ENCODE peak calls at places on chromosomes 3 and 15, in nine cellular contexts. One of them, this sample, is unnamed.

GRCh38 chr3:108346301-108346989 is 50.1 kb downstream of the HHLA2 start:
- DNase-seq in GM13976: no peak
- DNase-seq in astrocyte of the spinal cord: no peak
- DNase-seq in nephron progenitor cell: no peak
- DNase-seq in fibroblast of pulmonary artery: no peak
- DNase-seq in gastrocnemius medialis: no peak
- DNase-seq in heart left ventricle: no peak
- DNase-seq in fibroblast of mammary gland: no peak
- DNase-seq in GM12864: no peak
- DNase-seq in this sample: no peak

GRCh38 chr3:144053121-144053520 is 81.5 kb downstream of the DIPK2A start:
- DNase-seq in GM13976: no peak
- DNase-seq in astrocyte of the spinal cord: peak
- DNase-seq in nephron progenitor cell: no peak
- DNase-seq in fibroblast of pulmonary artery: peak
- DNase-seq in gastrocnemius medialis: no peak
- DNase-seq in heart left ventricle: no peak
- DNase-seq in fibroblast of mammary gland: peak
- DNase-seq in GM12864: no peak
- DNase-seq in this sample: no peak

GRCh38 chr3:37991109-37991508 is 523 bp downstream of the VILL start:
- DNase-seq in GM13976: no peak
- DNase-seq in astrocyte of the spinal cord: no peak
- DNase-seq in nephron progenitor cell: no peak
- DNase-seq in fibroblast of pulmonary artery: no peak
- DNase-seq in gastrocnemius medialis: no peak
- DNase-seq in heart left ventricle: no peak
- DNase-seq in fibroblast of mammary gland: no peak
- DNase-seq in GM12864: no peak
- DNase-seq in this sample: no peak

GRCh38 chr3:164723396-164723795 is 354.9 kb downstream of the SI start:
- DNase-seq in GM13976: no peak
- DNase-seq in astrocyte of the spinal cord: no peak
- DNase-seq in nephron progenitor cell: peak
- DNase-seq in fibroblast of pulmonary artery: no peak
- DNase-seq in gastrocnemius medialis: no peak
- DNase-seq in heart left ventricle: no peak
- DNase-seq in fibroblast of mammary gland: no peak
- DNase-seq in GM12864: no peak
- DNase-seq in this sample: no peak

GRCh38 chr3:87792532-87793321 is 266.1 kb downstream of the CGGBP1 start:
- DNase-seq in GM13976: peak
- DNase-seq in astrocyte of the spinal cord: no peak
- DNase-seq in nephron progenitor cell: peak
- DNase-seq in fibroblast of pulmonary artery: no peak
- DNase-seq in gastrocnemius medialis: no peak
- DNase-seq in heart left ventricle: peak
- DNase-seq in fibroblast of mammary gland: no peak
- DNase-seq in GM12864: no peak
- DNase-seq in this sample: no peak

GRCh38 chr3:71371282-71371681 is 212.2 kb downstream of the FOXP1 start:
- DNase-seq in GM13976: no peak
- DNase-seq in astrocyte of the spinal cord: no peak
- DNase-seq in nephron progenitor cell: no peak
- DNase-seq in fibroblast of pulmonary artery: no peak
- DNase-seq in gastrocnemius medialis: no peak
- DNase-seq in heart left ventricle: no peak
- DNase-seq in fibroblast of mammary gland: no peak
- DNase-seq in GM12864: no peak
- DNase-seq in this sample: no peak

GRCh38 chr3:188286087-188286513 is 132.1 kb downstream of the LPP start:
- DNase-seq in GM13976: no peak
- DNase-seq in astrocyte of the spinal cord: peak
- DNase-seq in nephron progenitor cell: no peak
- DNase-seq in fibroblast of pulmonary artery: peak
- DNase-seq in gastrocnemius medialis: peak
- DNase-seq in heart left ventricle: peak
- DNase-seq in fibroblast of mammary gland: peak
- DNase-seq in GM12864: no peak
- DNase-seq in this sample: no peak

GRCh38 chr15:84790676-84791075 is 26.5 kb upstream of the ALPK3 start:
- DNase-seq in GM13976: no peak
- DNase-seq in astrocyte of the spinal cord: no peak
- DNase-seq in nephron progenitor cell: no peak
- DNase-seq in fibroblast of pulmonary artery: no peak
- DNase-seq in gastrocnemius medialis: no peak
- DNase-seq in heart left ventricle: no peak
- DNase-seq in fibroblast of mammary gland: no peak
- DNase-seq in GM12864: no peak
- DNase-seq in this sample: no peak

GRCh38 chr3:111846717-111847116 is 12.3 kb upstream of the PHLDB2 start:
- DNase-seq in GM13976: no peak
- DNase-seq in astrocyte of the spinal cord: peak
- DNase-seq in nephron progenitor cell: no peak
- DNase-seq in fibroblast of pulmonary artery: peak
- DNase-seq in gastrocnemius medialis: no peak
- DNase-seq in heart left ventricle: no peak
- DNase-seq in fibroblast of mammary gland: peak
- DNase-seq in GM12864: no peak
- DNase-seq in this sample: no peak

GRCh38 chr3:134052370-134052769 is 22.6 kb upstream of the SLCO2A1 start:
- DNase-seq in GM13976: no peak
- DNase-seq in astrocyte of the spinal cord: no peak
- DNase-seq in nephron progenitor cell: no peak
- DNase-seq in fibroblast of pulmonary artery: no peak
- DNase-seq in gastrocnemius medialis: no peak
- DNase-seq in heart left ventricle: no peak
- DNase-seq in fibroblast of mammary gland: no peak
- DNase-seq in GM12864: no peak
- DNase-seq in this sample: no peak

GRCh38 chr3:107962946-107963345 is 127.9 kb downstream of the CD47 start:
- DNase-seq in GM13976: no peak
- DNase-seq in astrocyte of the spinal cord: peak
- DNase-seq in nephron progenitor cell: no peak
- DNase-seq in fibroblast of pulmonary artery: peak
- DNase-seq in gastrocnemius medialis: no peak
- DNase-seq in heart left ventricle: no peak
- DNase-seq in fibroblast of mammary gland: peak
- DNase-seq in GM12864: no peak
- DNase-seq in this sample: no peak

GRCh38 chr3:73490453-73491311 is 134.1 kb downstream of the PDZRN3 start:
- DNase-seq in GM13976: no peak
- DNase-seq in astrocyte of the spinal cord: peak
- DNase-seq in nephron progenitor cell: peak
- DNase-seq in fibroblast of pulmonary artery: peak
- DNase-seq in gastrocnemius medialis: peak
- DNase-seq in heart left ventricle: peak
- DNase-seq in fibroblast of mammary gland: peak
- DNase-seq in GM12864: no peak
- DNase-seq in this sample: no peak

DNA sequence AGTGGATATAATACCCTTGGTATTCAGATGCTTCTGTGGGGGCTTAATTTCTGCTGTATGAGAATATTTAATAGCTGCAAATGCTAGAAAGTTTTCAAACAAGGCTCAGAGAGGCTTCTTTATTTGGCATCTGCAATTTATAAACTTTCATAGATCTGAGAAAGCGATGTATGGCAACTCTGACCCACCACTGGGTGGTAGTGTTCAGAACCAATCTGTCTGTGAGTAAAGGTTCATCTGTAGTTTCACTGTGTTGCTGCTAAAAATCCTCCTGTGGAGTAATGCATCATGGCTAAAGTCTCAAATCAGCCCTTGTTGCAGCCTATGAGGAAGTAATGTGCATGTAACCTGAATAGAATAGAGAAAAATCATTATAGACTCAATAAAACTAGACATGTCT is 47.4 kb downstream of the CLSTN2 start:
- DNase-seq in GM13976: no peak
- DNase-seq in astrocyte of the spinal cord: peak
- DNase-seq in nephron progenitor cell: no peak
- DNase-seq in fibroblast of pulmonary artery: no peak
- DNase-seq in gastrocnemius medialis: no peak
- DNase-seq in heart left ventricle: no peak
- DNase-seq in fibroblast of mammary gland: peak
- DNase-seq in GM12864: no peak
- DNase-seq in this sample: peak
- TF ChIP-seq CTCF in GM13976: no peak
- TF ChIP-seq CTCF in astrocyte of the spinal cord: peak
- TF ChIP-seq CTCF in nephron progenitor cell: no peak
- TF ChIP-seq CTCF in fibroblast of pulmonary artery: no peak
- TF ChIP-seq CTCF in gastrocnemius medialis: no peak
- TF ChIP-seq CTCF in heart left ventricle: no peak
- TF ChIP-seq CTCF in fibroblast of mammary gland: no peak
- TF ChIP-seq CTCF in GM12864: no peak
- TF ChIP-seq CTCF in this sample: no peak

GRCh38 chr3:65618599-65618998 is 420.1 kb downstream of the MAGI1 start:
- DNase-seq in GM13976: no peak
- DNase-seq in astrocyte of the spinal cord: no peak
- DNase-seq in nephron progenitor cell: no peak
- DNase-seq in fibroblast of pulmonary artery: no peak
- DNase-seq in gastrocnemius medialis: no peak
- DNase-seq in heart left ventricle: no peak
- DNase-seq in fibroblast of mammary gland: no peak
- DNase-seq in GM12864: no peak
- DNase-seq in this sample: no peak

GRCh38 chr3:65617209-65617608 is 421.5 kb downstream of the MAGI1 start:
- DNase-seq in GM13976: no peak
- DNase-seq in astrocyte of the spinal cord: no peak
- DNase-seq in nephron progenitor cell: no peak
- DNase-seq in fibroblast of pulmonary artery: no peak
- DNase-seq in gastrocnemius medialis: no peak
- DNase-seq in heart left ventricle: no peak
- DNase-seq in fibroblast of mammary gland: no peak
- DNase-seq in GM12864: no peak
- DNase-seq in this sample: no peak

GRCh38 chr3:65617787-65618186 is 420.9 kb downstream of the MAGI1 start:
- DNase-seq in GM13976: no peak
- DNase-seq in astrocyte of the spinal cord: no peak
- DNase-seq in nephron progenitor cell: no peak
- DNase-seq in fibroblast of pulmonary artery: no peak
- DNase-seq in gastrocnemius medialis: no peak
- DNase-seq in heart left ventricle: no peak
- DNase-seq in fibroblast of mammary gland: no peak
- DNase-seq in GM12864: no peak
- DNase-seq in this sample: no peak

GRCh38 chr3:65616563-65616962 is 422.2 kb downstream of the MAGI1 start:
- DNase-seq in GM13976: no peak
- DNase-seq in astrocyte of the spinal cord: no peak
- DNase-seq in nephron progenitor cell: no peak
- DNase-seq in fibroblast of pulmonary artery: no peak
- DNase-seq in gastrocnemius medialis: no peak
- DNase-seq in heart left ventricle: no peak
- DNase-seq in fibroblast of mammary gland: no peak
- DNase-seq in GM12864: no peak
- DNase-seq in this sample: no peak

GRCh38 chr3:65619391-65620298 is 419.1 kb downstream of the MAGI1 start:
- DNase-seq in GM13976: no peak
- DNase-seq in astrocyte of the spinal cord: peak
- DNase-seq in nephron progenitor cell: no peak
- DNase-seq in fibroblast of pulmonary artery: peak
- DNase-seq in gastrocnemius medialis: no peak
- DNase-seq in heart left ventricle: no peak
- DNase-seq in fibroblast of mammary gland: no peak
- DNase-seq in GM12864: no peak
- DNase-seq in this sample: no peak
- TF ChIP-seq CTCF in GM13976: no peak
- TF ChIP-seq CTCF in astrocyte of the spinal cord: no peak
- TF ChIP-seq CTCF in nephron progenitor cell: no peak
- TF ChIP-seq CTCF in fibroblast of pulmonary artery: no peak
- TF ChIP-seq CTCF in gastrocnemius medialis: no peak
- TF ChIP-seq CTCF in heart left ventricle: no peak
- TF ChIP-seq CTCF in fibroblast of mammary gland: no peak
- TF ChIP-seq CTCF in GM12864: no peak
- TF ChIP-seq CTCF in this sample: no peak

DNA sequence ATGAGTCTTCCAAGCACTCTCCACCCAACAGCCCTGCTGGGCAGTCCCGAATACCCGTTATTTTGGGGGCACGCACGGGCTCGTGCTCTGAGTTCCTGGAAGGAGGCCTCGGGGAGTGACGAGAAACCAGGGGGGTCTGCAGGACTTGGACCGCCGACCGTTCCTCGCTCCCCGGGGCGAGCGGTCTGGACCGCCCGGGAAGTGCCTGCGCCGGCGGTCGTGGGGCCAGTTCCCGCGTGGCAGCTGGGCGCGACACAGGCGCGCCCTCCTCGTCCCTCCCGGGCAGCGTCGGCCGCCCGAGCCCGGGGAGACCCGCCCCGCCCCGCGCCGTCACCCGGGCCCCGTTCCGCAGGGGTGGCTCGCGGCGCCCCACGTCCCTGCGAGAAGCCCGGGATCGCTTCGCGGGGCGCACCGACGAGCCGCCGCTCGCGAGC is 352 bp downstream of the GNB4 start:
- DNase-seq in GM13976: no peak
- DNase-seq in astrocyte of the spinal cord: no peak
- DNase-seq in nephron progenitor cell: no peak
- DNase-seq in fibroblast of pulmonary artery: peak
- DNase-seq in gastrocnemius medialis: peak
- DNase-seq in heart left ventricle: no peak
- DNase-seq in fibroblast of mammary gland: peak
- DNase-seq in GM12864: no peak
- DNase-seq in this sample: no peak
- TF ChIP-seq CTCF in GM13976: no peak
- TF ChIP-seq CTCF in astrocyte of the spinal cord: no peak
- TF ChIP-seq CTCF in nephron progenitor cell: no peak
- TF ChIP-seq CTCF in fibroblast of pulmonary artery: no peak
- TF ChIP-seq CTCF in gastrocnemius medialis: no peak
- TF ChIP-seq CTCF in heart left ventricle: no peak
- TF ChIP-seq CTCF in fibroblast of mammary gland: no peak
- TF ChIP-seq CTCF in GM12864: no peak
- TF ChIP-seq CTCF in this sample: no peak

DNA sequence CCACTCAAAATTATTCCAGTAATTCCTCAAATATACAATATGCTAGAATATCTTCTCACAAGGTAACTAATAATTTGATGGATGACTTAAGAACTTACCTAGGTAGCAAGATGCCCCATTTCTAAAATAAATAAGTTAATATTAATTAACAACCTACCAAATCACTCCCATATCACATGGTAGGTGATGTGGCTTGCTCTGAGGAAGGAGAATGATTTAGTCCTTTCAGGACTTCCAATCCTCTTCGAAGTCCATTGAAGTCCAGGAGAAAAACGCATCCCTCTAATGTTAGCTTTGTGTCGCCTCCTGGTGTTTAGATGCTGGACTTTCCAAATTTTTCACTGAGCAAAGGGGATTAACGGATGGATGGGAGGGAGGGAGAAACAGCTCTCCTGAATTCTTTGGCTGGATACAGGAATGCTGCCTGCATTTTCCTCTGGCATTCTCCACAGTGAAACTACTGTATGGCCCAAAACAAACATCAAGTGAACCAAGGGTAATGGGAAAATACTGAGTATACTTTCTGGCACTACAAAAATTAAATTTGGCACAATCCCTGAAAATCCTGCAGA is 58.6 kb downstream of the PRICKLE2 start:
- DNase-seq in GM13976: no peak
- DNase-seq in astrocyte of the spinal cord: no peak
- DNase-seq in nephron progenitor cell: no peak
- DNase-seq in fibroblast of pulmonary artery: peak
- DNase-seq in gastrocnemius medialis: no peak
- DNase-seq in heart left ventricle: no peak
- DNase-seq in fibroblast of mammary gland: no peak
- DNase-seq in GM12864: no peak
- DNase-seq in this sample: no peak
- TF ChIP-seq CTCF in GM13976: no peak
- TF ChIP-seq CTCF in astrocyte of the spinal cord: peak
- TF ChIP-seq CTCF in nephron progenitor cell: no peak
- TF ChIP-seq CTCF in fibroblast of pulmonary artery: peak
- TF ChIP-seq CTCF in gastrocnemius medialis: no peak
- TF ChIP-seq CTCF in heart left ventricle: no peak
- TF ChIP-seq CTCF in fibroblast of mammary gland: peak
- TF ChIP-seq CTCF in GM12864: no peak
- TF ChIP-seq CTCF in this sample: no peak

This sample was measured in GM13977.